ENCODE peak calls at places on chromosomes 16 and 17, in five cellular contexts. Q, V, W, O and E are unnamed samples.

GRCh38 chr17:73369126-73369525 is 57.3 kb upstream of the CDC42EP4 start:
- DNase-seq in Q (no peak), V (no peak), W (no peak), O (no peak), E (no peak)

GRCh38 chr16:11875721-11876120 is 24.4 kb upstream of the RSL1D1 start:
- DNase-seq in Q (no peak), V (no peak), W (no peak), O (no peak), E (no peak)

GRCh38 chr17:70767102-70767701 is 597.9 kb downstream of the KCNJ2 start:
- DNase-seq in Q (no peak), V (peak), W (no peak), O (no peak), E (no peak)

GRCh38 chr16:84005391-84005790 is 37.2 kb downstream of the SLC38A8 start:
- DNase-seq in Q (no peak), V (no peak), W (no peak), O (no peak), E (no peak)

GRCh38 chr17:77428901-77429734 is 288.3 kb downstream of the SEC14L1 start:
- DNase-seq in Q (no peak), V (no peak), W (no peak), O (no peak), E (no peak)

GRCh38 chr16:89246903-89247733 is 29.6 kb downstream of the ZNF778 start:
- DNase-seq in Q (no peak), V (peak), W (peak), O (peak), E (no peak)

GRCh38 chr17:7587831-7588230 is 2.1 kb downstream of the SOX15 start:
- DNase-seq in Q (no peak), V (no peak), W (no peak), O (no peak), E (no peak)

GRCh38 chr17:18377437-18378204 is at the start of gene EVPLL:
- DNase-seq in Q (no peak), V (no peak), W (no peak), O (no peak), E (no peak)

GRCh38 chr17:68248199-68248825 is 469 bp downstream of the AMZ2 start:
- DNase-seq in Q (peak), V (peak), W (peak), O (no peak), E (no peak)

GRCh38 chr17:50507871-50508572 is at the start of gene MYCBPAP:
- DNase-seq in Q (no peak), V (peak), W (peak), O (peak), E (no peak)

GRCh38 chr16:84013787-84014569 is 28.6 kb downstream of the SLC38A8 start:
- DNase-seq in Q (no peak), V (peak), W (no peak), O (no peak), E (peak)

GRCh38 chr17:27560668-27561067 is 70.3 kb upstream of the LGALS9 start:
- DNase-seq in Q (no peak), V (no peak), W (no peak), O (no peak), E (no peak)
- H3K4me3 ChIP-seq in Q (no peak), V (peak), W (peak), O (no peak), E (no peak)

GRCh38 chr16:87463722-87464690 is 28.8 kb downstream of the ZCCHC14 start:
- DNase-seq in Q (peak), V (peak), W (no peak), O (no peak), E (no peak)
- H3K4me3 ChIP-seq in Q (peak), V (peak), W (peak), O (no peak), E (peak)

GRCh38 chr17:39801055-39801454 is 63.1 kb downstream of the IKZF3 start:
- DNase-seq in Q (no peak), V (no peak), W (no peak), O (no peak), E (no peak)

GRCh38 chr17:39804839-39805238 is 59.3 kb downstream of the IKZF3 start:
- DNase-seq in Q (no peak), V (no peak), W (no peak), O (no peak), E (no peak)

GRCh38 chr17:39799395-39799794 is 61.7 kb downstream of the GRB7 start:
- DNase-seq in Q (no peak), V (no peak), W (no peak), O (no peak), E (no peak)

GRCh38 chr17:39800540-39800939 is 62.8 kb downstream of the GRB7 start:
- DNase-seq in Q (no peak), V (no peak), W (no peak), O (no peak), E (no peak)
- H3K4me3 ChIP-seq in Q (no peak), V (no peak), W (no peak), O (no peak), E (no peak)

DNA sequence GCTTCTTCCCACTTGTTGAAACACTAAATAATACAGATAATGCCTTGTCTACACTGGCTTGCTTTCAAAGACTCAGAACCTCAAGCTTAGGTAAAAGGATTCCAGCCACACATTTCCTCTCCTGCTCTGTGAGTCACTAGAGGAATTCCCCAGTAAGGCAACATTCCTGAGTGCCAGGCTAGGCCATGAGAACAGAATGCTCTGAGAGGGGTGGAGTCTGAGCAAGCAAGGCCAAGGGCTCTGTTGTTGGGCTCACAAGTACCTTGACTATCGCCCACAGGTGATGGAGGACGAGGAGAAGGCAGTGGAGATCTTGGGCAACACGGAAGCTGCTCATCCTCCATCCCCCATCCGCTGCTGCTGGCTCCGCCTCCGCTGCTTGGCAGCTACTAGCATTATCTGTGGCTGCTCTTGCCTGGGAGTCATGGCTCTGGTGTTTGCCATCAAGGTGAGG is 6.7 kb upstream of the PHKG2 start:
- DNase-seq in Q (peak), V (peak), W (no peak), O (no peak), E (peak)
- H3K4me3 ChIP-seq in Q (no peak), V (no peak), W (no peak), O (no peak), E (no peak)